ENCODE peak calls at places on chromosome 20, in ten cellular contexts. Q, E, F, Z, Y, W, A, O, X and T are unnamed samples. For H3K4me1, the result is how much of the 10 kb centered on the place peaks cover.

GRCh38 chr20:24604966-24605365 is 135.5 kb downstream of the SYNDIG1 start:
- DNase-seq in Y (no peak), W (no peak), Z (no peak), E (no peak), A (no peak), F (no peak), O (no peak), Q (no peak), X (no peak), T (no peak)

GRCh38 chr20:53576195-53576580 is 17.5 kb downstream of the ZNF217 start:
- DNase-seq in Y (no peak), W (no peak), O (no peak), F (no peak), X (no peak), Q (no peak), A (no peak), E (no peak), Z (no peak), T (no peak)

GRCh38 chr20:11274137-11274536 is 600.3 kb upstream of the JAG1 start:
- DNase-seq in X (peak), Z (peak), E (no peak), F (peak), A (no peak), W (peak), O (peak), Q (no peak), Y (peak), T (no peak)

GRCh38 chr20:61991476-61991875 is 74.2 kb downstream of the TAF4 start:
- DNase-seq in X (no peak), Q (no peak), F (no peak), O (no peak), Y (peak), W (no peak), Z (no peak), E (no peak), A (no peak), T (no peak)

GRCh38 chr20:10669843-10670446 is 3.9 kb downstream of the JAG1 start:
- DNase-seq in O (no peak), W (no peak), F (no peak), Y (no peak), X (no peak), Q (no peak), A (no peak), Z (no peak), E (no peak), T (no peak)

GRCh38 chr20:40959325-40960092 is 69.1 kb upstream of the TOP1 start:
- DNase-seq in E (no peak), A (no peak), Y (no peak), Z (no peak), O (no peak), X (no peak), W (no peak), Q (no peak), F (no peak), T (no peak)

GRCh38 chr20:50415516-50416268 is 94.5 kb upstream of the PTPN1 start:
- DNase-seq in X (peak), O (peak), A (no peak), Q (no peak), E (peak), Y (peak), F (peak), Z (no peak), W (peak), T (no peak)

GRCh38 chr20:35992713-35993335 is 24.4 kb downstream of the CNBD2 start:
- DNase-seq in X (peak), Q (peak), W (peak), Z (peak), E (peak), O (peak), F (peak), A (peak), Y (peak), T (peak)

GRCh38 chr20:36477475-36477874 is 63.8 kb upstream of the MYL9 start:
- DNase-seq in Z (no peak), X (no peak), O (no peak), A (no peak), F (no peak), W (no peak), E (no peak), Y (no peak), Q (no peak), T (no peak)

GRCh38 chr20:2698186-2698817 is 5.7 kb downstream of the EBF4 start:
- DNase-seq in Q (no peak), X (no peak), Z (no peak), Y (no peak), E (no peak), O (no peak), F (no peak), A (no peak), W (no peak), T (no peak)

GRCh38 chr20:61736751-61737310 is 328.9 kb downstream of the TAF4 start:
- DNase-seq in O (no peak), W (no peak), F (no peak), Y (no peak), Q (no peak), E (no peak), A (no peak), X (no peak), Z (no peak), T (no peak)

GRCh38 chr20:57707849-57708693 is 1.7 kb downstream of the PMEPA1 start:
- DNase-seq in X (no peak), A (no peak), Z (no peak), Q (no peak), W (no peak), Y (no peak), F (no peak), O (no peak), E (no peak), T (no peak)

GRCh38 chr20:2559641-2560040 is 23.3 kb downstream of the TMC2 start:
- DNase-seq in O (no peak), W (no peak), F (no peak), X (no peak), Q (no peak), E (no peak), Y (no peak), A (no peak), Z (no peak), T (no peak)

GRCh38 chr20:33554914-33555420 is 65.1 kb downstream of the CBFA2T2 start:
- DNase-seq in Z (peak), E (no peak), X (peak), Q (peak), W (peak), A (peak), O (no peak), Y (peak), F (peak), T (peak)

GRCh38 chr20:62342910-62343309 is 24.2 kb downstream of the LAMA5 start:
- DNase-seq in E (no peak), Y (peak), Q (no peak), O (no peak), X (no peak), F (no peak), A (no peak), Z (no peak), W (no peak), T (no peak)

GRCh38 chr20:34938466-34939163 is 17.0 kb downstream of the GSS start:
- DNase-seq in F (no peak), W (peak), X (peak), O (peak), E (peak), Z (no peak), Q (no peak), Y (no peak), A (no peak), T (no peak)

GRCh38 chr20:34350095-34350494 is 13.0 kb upstream of the ITCH start:
- DNase-seq in W (no peak), Y (no peak), E (no peak), A (no peak), X (no peak), Z (no peak), F (no peak), O (no peak), Q (no peak), T (no peak)

GRCh38 chr20:33811763-33812672 is 870 bp downstream of the CHMP4B start:
- DNase-seq in W (peak), Z (peak), Q (peak), X (peak), Y (peak), A (no peak), E (peak), F (peak), O (peak), T (peak)

GRCh38 chr20:63400486-63401210 is 39.5 kb upstream of the CHRNA4 start:
- DNase-seq in X (no peak), A (no peak), F (no peak), Q (no peak), W (no peak), Z (no peak), O (no peak), Y (no peak), E (no peak), T (no peak)

GRCh38 chr20:49397525-49397924 is 84.9 kb downstream of the KCNB1 start:
- DNase-seq in F (peak), Y (peak), X (no peak), A (no peak), Q (no peak), W (no peak), O (no peak), E (no peak), Z (no peak), T (no peak)

GRCh38 chr20:32773880-32774279 is 11.7 kb downstream of the DNMT3B start:
- DNase-seq in A (no peak), Z (no peak), W (no peak), E (no peak), F (no peak), Q (no peak), Y (no peak), O (no peak), X (no peak), T (no peak)

GRCh38 chr20:60057866-60058807 is 99.9 kb downstream of the CDH26 start:
- DNase-seq in W (no peak), O (peak), X (no peak), F (no peak), Z (peak), A (peak), Y (peak), E (peak), Q (peak), T (peak)
- H3K4me1 ChIP-seq in W (under half), O (under half), X (under half), F (under half), Z (half or more), A (under half), Y (under half), E (under half), Q (under half), T (half or more)

GRCh38 chr20:5923493-5923892 is 26.8 kb downstream of the TRMT6 start:
- DNase-seq in O (no peak), A (no peak), F (no peak), W (no peak), Q (no peak), X (no peak), E (no peak), Y (no peak), Z (no peak), T (no peak)

GRCh38 chr20:5919634-5920544 is 30.4 kb downstream of the TRMT6 start:
- DNase-seq in X (no peak), A (no peak), Y (no peak), Q (no peak), Z (no peak), W (no peak), O (no peak), E (no peak), F (no peak), T (peak)

GRCh38 chr20:5914859-5915258 is 35.5 kb downstream of the TRMT6 start:
- DNase-seq in X (no peak), W (no peak), A (no peak), Y (no peak), Q (no peak), F (no peak), O (no peak), E (no peak), Z (no peak), T (no peak)

GRCh38 chr20:5920581-5920980 is 29.8 kb downstream of the TRMT6 start:
- DNase-seq in E (no peak), O (no peak), X (no peak), Q (no peak), W (no peak), Z (no peak), A (no peak), Y (no peak), F (no peak), T (no peak)

DNA sequence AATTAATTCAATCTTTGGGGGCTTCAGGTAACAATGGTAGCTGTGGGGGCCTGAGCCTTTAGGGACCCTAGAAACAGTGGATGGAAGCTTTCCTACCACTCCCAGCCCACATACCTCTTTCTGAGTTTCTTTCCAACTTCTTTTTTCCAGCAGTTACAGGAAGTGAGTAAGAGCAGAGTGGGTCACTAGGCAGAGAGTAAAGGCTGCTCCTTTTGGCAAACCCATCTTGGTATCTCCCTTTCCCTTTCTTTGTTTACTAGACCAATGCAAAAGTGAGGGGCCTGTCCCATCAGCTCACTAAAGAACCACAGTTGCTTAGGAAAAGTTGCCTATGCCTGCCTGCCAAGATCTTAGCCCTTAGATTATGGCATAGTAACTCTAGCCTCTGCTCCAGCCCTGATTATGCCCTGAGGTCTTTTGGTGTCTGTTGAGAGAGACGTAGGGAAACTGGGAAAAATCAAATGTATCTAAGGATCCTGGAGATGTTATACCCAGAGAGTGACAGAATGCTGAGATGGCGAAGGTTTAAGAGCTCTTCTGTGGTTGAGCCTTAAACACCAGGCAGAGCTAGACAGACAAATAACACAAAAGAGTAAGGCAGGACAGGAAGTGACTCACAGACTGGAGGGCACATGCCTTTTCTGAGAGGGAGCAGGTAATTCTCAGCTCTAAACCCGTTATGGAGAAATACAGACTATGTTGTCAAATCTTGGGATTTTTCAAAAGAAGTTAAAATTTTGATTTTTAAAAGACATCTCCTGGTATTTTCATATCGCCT is 31.3 kb downstream of the TRMT6 start:
- DNase-seq in E (no peak), X (no peak), A (no peak), O (no peak), W (no peak), Q (no peak), Z (peak), Y (peak), F (peak), T (peak)
- H3K27ac ChIP-seq in E (no peak), X (no peak), A (no peak), O (no peak), W (no peak), Q (no peak), Z (no peak), Y (no peak), F (peak), T (no peak)

DNA sequence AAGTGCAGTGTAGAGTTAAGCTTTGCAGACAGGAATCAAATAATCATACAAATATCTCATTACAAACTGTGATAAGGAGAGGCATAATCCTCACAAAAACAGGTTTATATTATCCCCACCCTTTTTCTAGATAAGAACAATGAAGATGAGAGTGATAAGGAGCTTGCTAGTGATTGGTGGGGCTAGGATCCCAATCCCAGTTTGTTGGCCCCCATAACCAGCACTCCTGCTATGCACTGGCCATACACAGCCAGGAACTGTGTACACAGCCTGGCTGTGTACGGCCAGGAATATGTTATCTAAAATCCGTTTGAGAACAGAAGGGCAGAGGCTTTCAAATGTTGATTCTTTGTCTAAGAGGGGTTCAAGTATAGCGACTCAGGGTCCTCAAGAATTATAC is 180.6 kb downstream of the EYA2 start:
- DNase-seq in X (no peak), F (no peak), Z (no peak), W (no peak), Q (no peak), Y (no peak), E (peak), A (no peak), O (no peak), T (no peak)
- H3K4me3 ChIP-seq in X (no peak), F (no peak), Z (no peak), W (no peak), Q (no peak), Y (no peak), E (no peak), A (no peak), O (no peak), T (no peak)

DNA sequence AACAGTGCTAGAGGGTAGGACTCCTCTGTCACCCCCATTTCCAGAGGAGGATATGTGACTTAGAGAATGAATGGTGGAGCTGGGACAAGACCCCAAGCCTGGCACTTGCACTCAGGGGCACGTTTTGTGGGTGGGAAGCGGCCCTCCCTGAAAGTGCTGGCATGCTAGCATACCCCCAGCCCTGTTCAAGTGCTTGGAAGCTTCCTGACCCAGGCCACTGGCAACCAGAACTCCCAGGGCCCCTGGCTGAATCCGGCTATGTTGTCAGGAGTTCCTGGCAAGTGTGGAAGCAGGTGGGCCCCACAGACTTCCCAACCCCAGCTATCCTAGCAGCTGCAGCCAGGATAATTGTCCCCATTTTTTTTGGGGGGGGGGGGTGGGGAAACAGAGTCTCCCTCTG is 35.6 kb upstream of the TGM2 start:
- DNase-seq in F (no peak), W (no peak), Z (no peak), X (no peak), A (no peak), E (no peak), Y (no peak), Q (no peak), O (no peak), T (no peak)
- H3K4me1 ChIP-seq in F (under half), W (under half), Z (under half), X (under half), A (under half), E (under half), Y (under half), Q (under half), O (under half), T (under half)

DNA sequence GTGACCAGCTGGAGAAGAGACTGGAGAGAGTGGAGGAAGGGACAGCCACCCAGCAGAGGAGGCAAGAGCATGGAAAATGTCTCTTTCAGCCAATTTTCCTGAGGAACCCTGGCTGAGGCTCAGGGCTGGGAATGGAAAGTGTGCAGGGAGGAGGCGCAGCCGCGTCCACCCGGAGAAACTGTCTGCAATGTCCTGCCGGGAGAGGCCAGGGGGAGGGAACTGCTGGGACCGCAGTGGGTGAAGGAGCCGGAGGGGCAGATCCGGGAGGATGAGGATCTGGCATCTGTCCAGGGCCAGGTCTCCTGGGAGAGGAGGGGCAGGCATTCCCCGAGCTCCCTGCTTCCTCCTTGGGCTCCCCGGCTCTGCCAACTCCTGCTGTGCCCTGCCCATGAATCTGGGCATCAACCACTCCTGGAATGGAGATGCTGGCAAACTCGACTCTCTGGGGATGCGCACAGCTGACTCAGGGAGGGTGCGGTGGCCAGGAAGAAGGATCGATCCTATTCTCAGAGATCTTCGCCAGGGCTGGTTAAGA is 17.4 kb upstream of the HM13 start:
- DNase-seq in Q (no peak), Z (no peak), F (no peak), W (no peak), Y (no peak), X (peak), A (no peak), E (peak), O (peak), T (no peak)
- H3K27ac ChIP-seq in Q (no peak), Z (no peak), F (no peak), W (no peak), Y (no peak), X (no peak), A (no peak), E (peak), O (peak), T (no peak)

GRCh38 chr20:23302801-23303200 is 47.8 kb upstream of the NXT1 start:
- DNase-seq in O (no peak), Y (no peak), E (no peak), W (no peak), F (no peak), A (no peak), X (no peak), Q (no peak), Z (no peak), T (no peak)

GRCh38 chr20:23303325-23304102 is 47.1 kb upstream of the NXT1 start:
- DNase-seq in Y (no peak), F (no peak), W (no peak), E (no peak), O (no peak), X (no peak), Z (no peak), A (no peak), Q (no peak), T (no peak)

GRCh38 chr20:23305098-23305497 is 45.5 kb upstream of the NXT1 start:
- DNase-seq in E (no peak), X (no peak), F (no peak), A (no peak), Z (peak), Y (peak), W (no peak), O (no peak), Q (no peak), T (no peak)

GRCh38 chr20:23302386-23302785 is 48.2 kb upstream of the NXT1 start:
- DNase-seq in Y (no peak), Z (peak), W (no peak), F (no peak), X (no peak), Q (no peak), O (no peak), A (no peak), E (no peak), T (no peak)

GRCh38 chr20:23304616-23305015 is 46.0 kb upstream of the NXT1 start:
- DNase-seq in F (no peak), O (no peak), Q (no peak), W (no peak), X (no peak), Y (no peak), E (no peak), Z (no peak), A (no peak), T (no peak)
- H3K4me3 ChIP-seq in F (no peak), O (no peak), Q (no peak), W (no peak), X (no peak), Y (no peak), E (no peak), Z (no peak), A (no peak), T (no peak)

DNA sequence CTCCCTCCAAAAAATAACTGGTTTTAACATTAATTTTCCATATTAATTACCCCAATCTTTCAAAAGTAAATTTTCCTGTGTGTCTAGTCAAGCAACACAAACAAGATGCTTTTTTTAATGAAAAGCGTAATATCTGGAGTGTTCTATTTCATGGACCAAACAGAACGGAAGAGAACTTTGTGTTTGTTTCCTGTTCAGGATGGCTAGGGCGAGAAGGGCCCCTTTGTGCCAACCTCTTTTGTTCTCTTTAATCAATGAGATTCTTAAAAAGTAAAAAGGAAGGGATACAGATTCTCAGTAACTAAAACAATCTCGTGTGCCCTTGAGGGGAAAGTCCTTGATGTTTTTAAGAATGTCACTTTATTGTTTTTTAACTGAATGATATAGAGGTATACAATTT is 55.7 kb downstream of the GNAS start:
- DNase-seq in O (no peak), X (no peak), Y (no peak), Q (no peak), W (no peak), Z (no peak), F (no peak), A (no peak), E (no peak), T (no peak)
- H3K4me1 ChIP-seq in O (under half), X (under half), Y (under half), Q (under half), W (under half), Z (under half), F (under half), A (under half), E (under half), T (under half)

GRCh38 chr20:31662372-31662854 is 24.7 kb downstream of the COX4I2 start:
- DNase-seq in Q (no peak), W (no peak), Z (no peak), A (no peak), X (no peak), F (no peak), Y (no peak), E (no peak), O (no peak), T (no peak)
- H3K27ac ChIP-seq in Q (no peak), W (no peak), Z (peak), A (peak), X (peak), F (peak), Y (no peak), E (peak), O (peak), T (peak)